ENCODE peak calls at places on chromosomes 11 and 22, in five cellular contexts. H is gastrocnemius medialis, V is tibial nerve, P is IMR-90, W is left ventricle myocardium inferior. J is an unnamed sample.

GRCh38 chr11:7595016-7595869 is 78.1 kb downstream of the CYB5R2 start:
- DNase-seq in V (no peak), W (no peak), H (no peak), P (no peak), J (no peak)

GRCh38 chr11:110984147-110984546 is 261.4 kb upstream of the POU2AF2 start:
- DNase-seq in H (no peak), V (no peak), P (peak), W (no peak), J (no peak)

GRCh38 chr22:45009881-45010531 is at the start of gene PHF21B:
- DNase-seq in V (no peak), H (no peak), P (peak), W (peak), J (no peak)

GRCh38 chr11:795638-796564 is 2.2 kb downstream of the SLC25A22 start:
- DNase-seq in H (peak), V (peak), P (peak), W (peak), J (peak)

GRCh38 chr11:87878373-87878779 is 296.9 kb downstream of the RAB38 start:
- DNase-seq in W (no peak), H (no peak), P (peak), V (peak), J (no peak)

GRCh38 chr22:39292561-39293074 is 26.8 kb downstream of the RPL3 start:
- DNase-seq in W (peak), H (peak), V (peak), P (peak), J (peak)

GRCh38 chr11:17939542-17939941 is 73.3 kb downstream of the SERGEF start:
- DNase-seq in W (peak), H (no peak), V (no peak), P (no peak), J (no peak)

GRCh38 chr11:46590740-46591606 is 2.9 kb downstream of the AMBRA1 start:
- DNase-seq in H (no peak), P (no peak), V (no peak), W (no peak), J (no peak)

GRCh38 chr11:92628401-92629292 is 340.8 kb upstream of the MTNR1B start:
- DNase-seq in P (peak), W (no peak), H (no peak), V (no peak), J (no peak)

GRCh38 chr11:95923730-95924413 is at the start of gene MTMR2:
- DNase-seq in V (peak), W (peak), H (peak), P (peak), J (peak)

GRCh38 chr22:47944941-47945340 is 1182.5 kb downstream of the TBC1D22A start:
- DNase-seq in V (no peak), W (no peak), P (no peak), H (no peak), J (no peak)

GRCh38 chr11:20443596-20443995 is 56.1 kb downstream of the PRMT3 start:
- DNase-seq in H (no peak), V (no peak), W (no peak), P (peak), J (no peak)

GRCh38 chr11:132872223-132872622 is 660.1 kb downstream of the OPCML start:
- DNase-seq in H (no peak), W (no peak), V (no peak), P (no peak), J (no peak)

GRCh38 chr11:92632510-92632909 is 336.9 kb upstream of the MTNR1B start:
- DNase-seq in W (no peak), V (no peak), H (no peak), P (no peak), J (no peak)

GRCh38 chr11:107265591-107265990 is 192.0 kb downstream of the CWF19L2 start:
- DNase-seq in W (no peak), P (no peak), V (no peak), H (no peak), J (no peak)

GRCh38 chr11:1705121-1706052 is 8.4 kb downstream of the KRTAP5-6 start:
- DNase-seq in P (no peak), V (no peak), W (no peak), H (no peak), J (no peak)

GRCh38 chr22:50656122-50657070 is 16.2 kb upstream of the SHANK3 start:
- DNase-seq in W (no peak), V (no peak), P (peak), H (no peak), J (no peak)

GRCh38 chr11:117908959-117909610 is 20.1 kb downstream of the TMPRSS13 start:
- DNase-seq in V (no peak), H (no peak), W (no peak), P (no peak), J (no peak)

GRCh38 chr11:87972133-87972532 is 203.1 kb downstream of the RAB38 start:
- DNase-seq in W (no peak), H (no peak), P (no peak), V (no peak), J (no peak)

GRCh38 chr22:41513391-41513790 is 30.9 kb downstream of the POLR3H start:
- DNase-seq in H (peak), P (no peak), V (no peak), W (no peak), J (no peak)

GRCh38 chr22:41521166-41521565 is 23.1 kb downstream of the POLR3H start:
- DNase-seq in H (no peak), V (no peak), P (no peak), W (no peak), J (no peak)

GRCh38 chr22:41516462-41516861 is 27.8 kb downstream of the POLR3H start:
- DNase-seq in V (no peak), H (no peak), P (no peak), W (no peak), J (no peak)

GRCh38 chr22:41518048-41518347 is 26.3 kb downstream of the POLR3H start:
- DNase-seq in W (no peak), H (no peak), P (no peak), V (no peak), J (no peak)

DNA sequence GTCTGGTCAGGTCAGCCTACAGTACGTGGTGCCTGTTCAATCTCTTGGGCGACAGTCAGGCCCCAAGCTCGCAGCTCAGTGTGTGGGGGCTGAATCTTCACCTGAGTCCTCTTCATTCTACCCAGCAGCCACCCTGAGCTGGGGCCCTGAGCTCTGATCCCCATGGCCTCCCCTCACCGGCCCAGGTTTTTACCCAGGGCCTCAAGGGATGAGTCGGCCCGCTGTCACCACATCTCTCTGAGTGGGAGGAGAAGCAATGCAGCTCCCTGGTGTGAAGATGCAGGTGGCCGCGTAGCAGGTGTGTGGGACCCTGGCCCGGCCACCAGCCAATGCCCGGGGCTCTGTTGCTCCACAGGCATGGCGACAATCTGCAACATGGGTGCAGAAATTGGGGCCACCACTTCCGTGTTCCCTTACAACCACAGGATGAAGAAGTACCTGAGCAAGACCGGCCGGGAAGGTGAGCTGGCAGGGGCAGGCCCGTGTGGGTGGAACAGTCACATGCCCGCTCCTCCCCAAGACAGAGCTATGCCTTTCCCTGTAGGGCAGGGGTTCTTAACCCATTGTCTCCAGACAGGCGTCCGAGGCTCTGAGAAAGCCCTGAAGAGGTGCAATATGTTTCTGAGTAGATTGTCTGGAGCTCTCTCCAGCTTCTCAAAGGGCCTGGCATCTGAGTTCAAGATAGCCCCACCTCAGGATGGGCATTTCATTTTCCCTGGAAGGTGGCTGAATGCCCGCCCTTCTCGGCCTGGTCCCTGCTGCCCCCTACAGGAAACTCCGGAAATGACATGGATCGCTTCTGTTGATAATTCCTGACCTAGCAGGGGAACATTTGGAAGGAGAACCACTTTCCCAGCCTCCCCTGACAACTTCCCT is 26.9 kb downstream of the POLR3H start:
- DNase-seq in P (peak), W (peak), H (peak), V (peak), J (no peak)
- TF ChIP-seq CTCF in P (peak), W (peak), H (peak), V (peak), J (peak)

DNA sequence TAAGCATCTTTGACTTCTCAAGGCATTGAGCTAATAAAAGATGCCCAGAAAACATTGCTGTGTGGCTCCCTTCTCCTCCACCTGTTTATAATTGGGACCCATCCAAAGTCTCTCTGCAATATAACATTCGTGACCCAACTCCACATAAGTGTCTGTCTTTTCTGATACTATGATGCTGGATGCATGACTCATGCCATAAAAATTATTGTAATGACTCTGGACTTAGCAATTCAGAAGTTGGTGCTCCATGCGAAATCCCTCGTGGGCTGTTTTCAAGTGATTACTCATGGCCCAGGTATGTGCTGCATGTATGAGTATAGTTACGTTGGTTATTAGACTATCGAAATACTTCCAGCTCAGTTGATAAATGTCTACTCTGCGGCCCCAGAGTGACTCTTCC is 11.7 kb downstream of the FJX1 start:
- DNase-seq in P (peak), W (no peak), V (no peak), H (no peak), J (no peak)
- H3K4me3 ChIP-seq in P (no peak), W (no peak), V (no peak), H (no peak), J (no peak)

GRCh38 chr11:102046841-102047240 is 396 bp upstream of the CFAP300 start:
- DNase-seq in H (no peak), P (peak), W (no peak), V (no peak), J (no peak)
- H3K27ac ChIP-seq in H (no peak), P (peak), W (peak), V (peak), J (peak)

DNA sequence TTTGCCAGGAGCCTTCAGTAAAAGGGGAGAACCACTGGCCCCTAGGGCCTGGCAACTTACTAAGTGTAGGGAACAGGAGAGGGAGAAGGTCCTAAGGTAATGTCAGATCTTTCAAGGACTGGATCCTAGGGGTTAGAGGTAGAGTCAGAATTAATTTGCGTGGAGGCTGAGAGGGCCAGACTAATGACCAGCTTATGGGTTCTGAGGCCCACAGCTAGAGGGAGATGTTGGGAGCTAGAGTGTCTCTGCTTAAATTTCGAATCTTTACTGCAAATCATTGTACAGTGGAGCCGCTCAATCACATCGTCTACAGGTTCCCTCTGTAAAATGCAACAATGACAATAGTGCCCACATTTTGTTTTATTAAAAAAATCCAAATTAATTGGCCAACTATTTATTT is 31.4 kb downstream of the CLMP start:
- DNase-seq in P (no peak), V (no peak), W (no peak), H (no peak), J (no peak)
- TF ChIP-seq CTCF in P (no peak), V (no peak), W (no peak), H (no peak), J (no peak)

GRCh38 chr11:86208572-86208971 is 36.0 kb upstream of the EED start:
- DNase-seq in H (no peak), W (no peak), P (no peak), V (no peak), J (no peak)

GRCh38 chr11:86212212-86212611 is 32.3 kb upstream of the EED start:
- DNase-seq in H (no peak), W (no peak), P (peak), V (no peak), J (no peak)

GRCh38 chr11:86211619-86212018 is 32.9 kb upstream of the EED start:
- DNase-seq in V (no peak), P (no peak), H (no peak), W (no peak), J (no peak)

GRCh38 chr11:86209806-86210657 is 34.5 kb upstream of the EED start:
- DNase-seq in P (no peak), W (no peak), V (no peak), H (no peak), J (no peak)

DNA sequence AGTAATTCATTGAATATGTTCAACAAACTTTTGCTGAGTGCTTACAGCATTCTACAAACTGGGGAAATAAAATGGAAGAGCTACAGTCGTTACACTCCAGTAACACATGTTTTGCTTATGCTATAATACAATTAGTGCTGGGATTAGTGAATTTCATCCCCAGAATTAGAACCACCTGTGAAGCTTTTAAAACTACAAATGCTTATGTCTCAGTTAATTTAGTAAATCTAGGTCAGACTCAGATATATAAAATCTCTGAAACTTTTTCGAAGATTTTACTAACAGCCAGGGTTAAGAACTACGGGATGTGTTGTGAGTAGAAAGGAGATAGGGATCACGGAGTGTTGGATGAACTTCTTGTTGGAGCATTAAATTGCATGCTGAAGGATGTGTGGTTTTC is 33.7 kb upstream of the EED start:
- DNase-seq in P (no peak), H (no peak), V (no peak), W (no peak), J (no peak)
- H3K4me3 ChIP-seq in P (no peak), H (no peak), V (no peak), W (no peak), J (no peak)

GRCh38 chr11:75301602-75302345 is 49.7 kb downstream of the ARRB1 start:
- DNase-seq in H (no peak), P (no peak), W (peak), V (no peak), J (no peak)

GRCh38 chr11:75305993-75306392 is 45.5 kb downstream of the ARRB1 start:
- DNase-seq in H (no peak), W (no peak), P (no peak), V (no peak), J (no peak)

GRCh38 chr11:75301131-75301530 is 50.3 kb downstream of the ARRB1 start:
- DNase-seq in W (no peak), P (no peak), H (no peak), V (no peak), J (no peak)

GRCh38 chr11:75303544-75304224 is 47.8 kb downstream of the ARRB1 start:
- DNase-seq in P (no peak), V (no peak), H (no peak), W (no peak), J (no peak)

GRCh38 chr11:75302346-75302745 is 49.1 kb downstream of the ARRB1 start:
- DNase-seq in P (no peak), H (no peak), V (no peak), W (no peak), J (no peak)
- H3K27ac ChIP-seq in P (no peak), H (peak), V (peak), W (peak), J (peak)

GRCh38 chr22:35037089-35037488 is 28.9 kb upstream of the ISX start:
- DNase-seq in V (no peak), P (no peak), W (no peak), H (no peak), J (no peak)
- TF ChIP-seq CTCF in V (no peak), P (no peak), W (no peak), H (no peak), J (no peak)

DNA sequence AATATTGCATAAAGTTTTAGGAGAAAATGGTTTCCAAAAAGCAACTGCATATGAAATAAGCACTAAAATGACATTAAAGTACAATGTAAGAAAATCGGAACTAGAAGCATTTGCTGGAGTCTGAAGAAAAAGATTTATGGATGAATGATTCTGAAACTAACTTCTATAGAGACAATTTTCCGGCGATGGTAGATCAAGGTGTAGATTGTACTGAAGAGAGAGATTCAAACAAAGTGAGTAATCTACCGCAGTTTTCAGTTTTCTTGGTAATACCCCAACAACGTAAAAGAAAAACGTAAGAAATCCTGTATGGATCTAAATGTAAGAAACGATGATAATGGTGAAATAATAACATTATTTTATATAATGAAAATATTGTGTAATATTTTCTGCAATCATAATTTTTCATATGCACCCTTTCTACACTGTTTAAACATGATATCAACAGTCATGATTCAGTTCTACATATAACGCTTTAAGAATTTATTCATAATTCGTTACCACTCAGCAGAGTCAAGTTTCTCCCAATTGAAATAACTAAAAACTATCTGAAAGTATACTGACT is 1.8 kb upstream of the CDPF1 start:
- DNase-seq in H (no peak), V (no peak), W (no peak), P (no peak), J (no peak)
- H3K4me3 ChIP-seq in H (no peak), V (no peak), W (no peak), P (no peak), J (no peak)

J was measured in esophagus squamous epithelium.